ENCODE peak calls at places on chromosomes 3 and 15, in four cellular contexts. V is H1, U is GM12878, Q is HepG2. I is an unnamed sample.

GRCh38 chr3:73255609-73256029 is 194.2 kb downstream of the EBLN2 start:
- DNase-seq in V (no peak), U (no peak), Q (no peak), I (peak; percentile 25)

GRCh38 chr15:64865998-64866520 is 24.3 kb downstream of the PLEKHO2 start:
- DNase-seq in V (no peak), U (no peak), Q (no peak), I (no peak)

GRCh38 chr3:150439657-150440056 is 31.6 kb downstream of the TSC22D2 start:
- DNase-seq in V (no peak), U (no peak), Q (no peak), I (no peak)

GRCh38 chr15:81294501-81294850 is 29.5 kb downstream of the STARD5 start:
- DNase-seq in V (no peak), U (no peak), Q (no peak), I (no peak)

GRCh38 chr3:46110701-46111493 is 83.6 kb upstream of the XCR1 start:
- DNase-seq in V (no peak), U (peak; percentile 97), Q (no peak), I (no peak)

GRCh38 chr15:70451861-70452653 is 311.3 kb downstream of the UACA start:
- DNase-seq in V (peak; percentile 81), U (no peak), Q (no peak), I (no peak)

GRCh38 chr3:89577517-89578252 is 470.3 kb downstream of the EPHA3 start:
- DNase-seq in V (no peak), U (no peak), Q (peak; percentile 13), I (no peak)

GRCh38 chr3:115388825-115389224 is 234.5 kb upstream of the GAP43 start:
- DNase-seq in V (no peak), U (no peak), Q (no peak), I (no peak)

GRCh38 chr3:161372321-161373260 is 1.3 kb upstream of the SPTSSB start:
- DNase-seq in V (peak; percentile 73), U (no peak), Q (no peak), I (peak; percentile 74)

GRCh38 chr3:109685084-109686079 is 348.0 kb upstream of the DPPA4 start:
- DNase-seq in V (no peak), U (no peak), Q (no peak), I (peak; percentile 4)

GRCh38 chr3:59820352-59820934 is 770.6 kb upstream of the CFAP20DC start:
- DNase-seq in V (no peak), U (no peak), Q (no peak), I (no peak)

GRCh38 chr3:45124379-45124778 is 21.8 kb downstream of the CDCP1 start:
- DNase-seq in V (no peak), U (no peak), Q (no peak), I (no peak)

GRCh38 chr15:51382787-51383186 is 41.3 kb downstream of the GLDN start:
- DNase-seq in V (peak; percentile 61), U (no peak), Q (peak; percentile 27), I (peak; percentile 56)

GRCh38 chr3:125043599-125044151 is 12.1 kb downstream of the HEG1 start:
- DNase-seq in V (no peak), U (no peak), Q (no peak), I (peak; percentile 58)

GRCh38 chr3:171704002-171704401 is 106.3 kb downstream of the PLD1 start:
- DNase-seq in V (no peak), U (no peak), Q (peak; percentile 9), I (peak; percentile 51)
- TF ChIP-seq TCF12 in V (no peak), U (no peak), Q (no peak), I (no peak)

GRCh38 chr3:5376761-5377160 is 189.3 kb downstream of the EDEM1 start:
- DNase-seq in V (peak; percentile 51), U (no peak), Q (peak; percentile 85), I (no peak)
- TF ChIP-seq TCF12 in V (no peak), U (no peak), Q (no peak), I (no peak)

DNA sequence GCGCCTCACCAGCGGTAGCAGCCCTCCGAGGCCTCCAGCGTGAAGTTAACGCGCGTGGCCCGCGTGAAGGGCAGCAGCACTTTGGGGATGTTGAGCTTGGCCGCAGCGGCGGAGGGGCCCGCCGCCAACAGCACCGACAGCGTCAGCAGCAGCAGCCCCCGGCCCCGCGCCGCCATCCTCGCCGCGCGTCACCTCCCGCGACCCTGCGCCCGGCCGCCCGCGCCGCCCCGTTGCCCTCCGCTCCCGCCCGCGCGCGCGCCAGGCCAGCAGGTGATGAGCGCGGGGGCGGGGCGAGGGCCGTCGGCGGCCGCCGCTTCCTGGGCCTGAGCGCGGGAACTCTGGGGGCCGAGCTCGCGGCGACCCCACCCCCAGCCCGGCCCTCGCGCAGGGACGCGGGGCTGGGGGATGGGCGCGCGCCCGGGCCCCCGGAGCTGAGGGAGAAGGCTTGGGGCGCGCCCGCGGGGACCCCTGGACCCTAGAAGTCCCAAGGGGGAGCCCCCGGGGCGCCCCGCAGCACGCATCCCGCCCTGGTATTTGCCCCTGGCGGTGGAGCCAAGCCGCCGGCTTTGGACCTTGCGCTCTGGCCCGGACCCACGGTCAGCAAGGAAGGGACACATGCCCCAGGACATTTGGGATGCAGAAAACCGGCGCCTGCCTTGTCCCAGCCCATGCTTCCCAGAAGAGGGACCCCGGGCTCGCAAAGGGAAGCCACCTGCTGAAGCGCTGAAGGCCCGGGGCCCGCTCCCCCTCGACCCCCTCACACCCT is at the start of gene NUP210:
- DNase-seq in V (peak; percentile 79), U (no peak), Q (peak; percentile 50), I (peak; percentile 95)
- TF ChIP-seq TCF12 in V (no peak), U (peak; percentile 57), Q (no peak), I (no peak)

GRCh38 chr3:175620532-175620931 is 761.4 kb downstream of the NAALADL2 start:
- DNase-seq in V (no peak), U (no peak), Q (no peak), I (no peak)

GRCh38 chr3:175617247-175617646 is 758.1 kb downstream of the NAALADL2 start:
- DNase-seq in V (no peak), U (no peak), Q (no peak), I (no peak)

GRCh38 chr3:175620093-175620492 is 761.0 kb downstream of the NAALADL2 start:
- DNase-seq in V (no peak), U (no peak), Q (no peak), I (no peak)
- TF ChIP-seq TCF12 in V (no peak), U (no peak), Q (no peak), I (no peak)

DNA sequence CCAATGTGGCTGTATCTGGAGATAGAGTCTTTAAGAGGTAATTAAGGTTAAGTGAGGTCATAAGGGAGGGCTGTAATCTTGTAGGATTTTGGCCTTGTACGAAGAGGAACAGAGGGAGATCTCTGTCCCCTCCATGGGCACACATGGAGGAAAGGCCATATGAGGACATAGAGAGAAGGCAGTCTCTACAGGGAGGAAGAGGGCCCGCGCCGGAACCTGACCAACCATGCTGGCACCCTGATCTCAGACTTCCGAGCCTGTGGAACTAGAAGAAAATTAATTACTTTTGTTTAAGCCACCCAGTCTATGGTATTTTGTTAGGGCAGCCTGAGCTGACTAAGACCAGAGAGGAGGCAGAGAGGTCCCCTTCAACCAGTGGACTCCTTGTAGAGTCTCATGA is 17.7 kb upstream of the MRPS22 start:
- DNase-seq in V (no peak), U (no peak), Q (no peak), I (no peak)
- TF ChIP-seq TCF12 in V (no peak), U (no peak), Q (no peak), I (no peak)

GRCh38 chr3:183117046-183117445 is 17.8 kb upstream of the MCCC1 start:
- DNase-seq in V (no peak), U (no peak), Q (no peak), I (no peak)

GRCh38 chr3:183120538-183121215 is 21.4 kb upstream of the MCCC1 start:
- DNase-seq in V (no peak), U (no peak), Q (no peak), I (no peak)

GRCh38 chr3:183123891-183124290 is 24.6 kb upstream of the MCCC1 start:
- DNase-seq in V (no peak), U (no peak), Q (no peak), I (no peak)

DNA sequence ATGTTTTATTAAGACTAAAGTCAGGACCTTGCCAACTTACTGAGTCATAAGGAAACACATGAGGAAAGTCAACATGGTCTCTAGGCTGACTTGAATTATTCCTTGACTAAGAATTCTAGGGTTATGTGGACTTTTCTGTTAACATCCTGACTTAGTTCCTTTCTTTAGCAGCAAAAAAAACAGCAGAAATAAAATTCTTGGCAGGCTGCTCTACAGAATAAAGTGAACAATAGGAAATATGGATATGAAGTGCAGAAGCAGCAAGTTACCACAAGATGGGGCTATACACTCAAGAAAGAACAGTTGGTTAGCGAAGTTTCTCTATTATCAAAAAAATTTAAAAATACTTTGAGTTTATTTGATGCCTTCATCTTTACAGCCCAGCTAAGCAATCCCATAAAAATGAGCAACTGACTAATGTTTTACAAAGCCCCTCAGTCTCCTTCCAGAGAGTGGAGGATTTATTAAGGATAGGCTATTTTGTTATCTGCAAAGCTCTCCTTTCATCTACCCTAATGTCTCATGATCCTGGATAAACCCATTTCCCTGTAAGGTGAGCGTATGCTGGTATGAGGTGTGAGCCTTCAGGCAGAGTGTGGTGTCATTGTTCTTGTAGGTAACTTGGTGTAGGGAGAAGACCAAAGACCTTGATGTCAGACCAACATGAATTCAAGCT is 23.1 kb upstream of the MCCC1 start:
- DNase-seq in V (no peak), U (no peak), Q (peak; percentile 18), I (peak; percentile 63)
- TF ChIP-seq TCF12 in V (no peak), U (no peak), Q (no peak), I (no peak)

GRCh38 chr3:194488007-194488742 is 1.4 kb upstream of the ATP13A3 start:
- DNase-seq in V (no peak), U (no peak), Q (no peak), I (no peak)
- TF ChIP-seq TCF12 in V (no peak), U (no peak), Q (no peak), I (no peak)

GRCh38 chr3:1798711-1799410 is 299.8 kb upstream of the CNTN4 start:
- DNase-seq in V (no peak), U (no peak), Q (no peak), I (no peak)
- TF ChIP-seq TCF12 in V (no peak), U (no peak), Q (no peak), I (no peak)

GRCh38 chr3:56796996-56797395 is 4.8 kb downstream of the ARHGEF3 start:
- DNase-seq in V (no peak), U (no peak), Q (no peak), I (no peak)
- TF ChIP-seq TCF12 in V (no peak), U (no peak), Q (no peak), I (no peak)

GRCh38 chr3:420584-420983 is 224.0 kb downstream of the CHL1 start:
- DNase-seq in V (no peak), U (no peak), Q (no peak), I (no peak)
- TF ChIP-seq TCF12 in V (no peak), U (no peak), Q (no peak), I (no peak)

I was measured in SK-N-SH.